ENCODE peak calls at places on chromosomes 16 and 17, in ten cellular contexts. P, T, A, R, E, O, X, N, C and H are unnamed samples.

GRCh38 chr16:30948956-30949654 is at the start of gene ORAI3:
- DNase-seq in P (no peak), T (no peak), A (peak), R (peak), E (peak), O (peak), X (peak), N (peak), C (peak), H (no peak)

GRCh38 chr17:46991618-46992017 is 12.6 kb upstream of the RPRML start:
- DNase-seq in P (no peak), T (no peak), A (no peak), R (no peak), E (no peak), O (no peak), X (no peak), N (no peak), C (no peak), H (no peak)

GRCh38 chr17:4533522-4534502 is 21.4 kb downstream of the MYBBP1A start:
- DNase-seq in P (no peak), T (no peak), A (no peak), R (no peak), E (no peak), O (no peak), X (peak), N (peak), C (peak), H (no peak)

GRCh38 chr16:63403792-63404191 is 1367.6 kb upstream of the CDH8 start:
- DNase-seq in P (no peak), T (no peak), A (peak), R (no peak), E (no peak), O (no peak), X (no peak), N (no peak), C (no peak), H (no peak)

GRCh38 chr16:88905563-88905962 is 39.1 kb upstream of the PABPN1L start:
- DNase-seq in P (no peak), T (no peak), A (no peak), R (no peak), E (no peak), O (no peak), X (peak), N (no peak), C (no peak), H (no peak)

GRCh38 chr17:79851461-79851817 is 12.2 kb upstream of the CBX4 start:
- DNase-seq in P (no peak), T (no peak), A (no peak), R (peak), E (no peak), O (no peak), X (no peak), N (no peak), C (peak), H (no peak)

GRCh38 chr16:86975445-86975844 is 341.7 kb downstream of the C16orf95 start:
- DNase-seq in P (peak), T (peak), A (no peak), R (no peak), E (no peak), O (peak), X (no peak), N (no peak), C (peak), H (no peak)

GRCh38 chr17:63434951-63435571 is 11.0 kb downstream of the CYB561 start:
- DNase-seq in P (no peak), T (no peak), A (peak), R (no peak), E (peak), O (no peak), X (no peak), N (peak), C (no peak), H (peak)

GRCh38 chr17:61717352-61717751 is 126.3 kb upstream of the NACA2 start:
- DNase-seq in P (no peak), T (no peak), A (no peak), R (no peak), E (no peak), O (no peak), X (no peak), N (no peak), C (no peak), H (no peak)

GRCh38 chr17:36149296-36149820 is 27.1 kb downstream of the TBC1D3B start:
- DNase-seq in P (no peak), T (peak), A (no peak), R (no peak), E (no peak), O (peak), X (no peak), N (no peak), C (no peak), H (no peak)

GRCh38 chr17:82520041-82520910 is 744 bp downstream of the FOXK2 start:
- DNase-seq in P (no peak), T (no peak), A (peak), R (peak), E (peak), O (peak), X (peak), N (no peak), C (peak), H (peak)

GRCh38 chr17:42329025-42329976 is 41.0 kb downstream of the STAT5A start:
- DNase-seq in P (no peak), T (no peak), A (no peak), R (no peak), E (no peak), O (peak), X (no peak), N (no peak), C (peak), H (no peak)

GRCh38 chr16:48524348-48525200 is 85.4 kb downstream of the N4BP1 start:
- DNase-seq in P (no peak), T (no peak), A (no peak), R (no peak), E (no peak), O (no peak), X (no peak), N (no peak), C (no peak), H (no peak)

GRCh38 chr16:84555418-84556196 is 51.1 kb upstream of the MEAK7 start:
- DNase-seq in P (no peak), T (no peak), A (no peak), R (no peak), E (peak), O (no peak), X (no peak), N (peak), C (no peak), H (no peak)

GRCh38 chr17:75105269-75106080 is 4.3 kb upstream of the ARMC7 start:
- DNase-seq in P (peak), T (no peak), A (no peak), R (peak), E (peak), O (peak), X (peak), N (no peak), C (peak), H (no peak)

GRCh38 chr16:69444873-69445517 is 20.6 kb downstream of the CYB5B start:
- DNase-seq in P (no peak), T (no peak), A (no peak), R (no peak), E (no peak), O (peak), X (no peak), N (no peak), C (no peak), H (no peak)

GRCh38 chr16:15644306-15644961 is 1.5 kb upstream of the MARF1 start:
- DNase-seq in P (no peak), T (no peak), A (no peak), R (peak), E (no peak), O (peak), X (no peak), N (no peak), C (peak), H (no peak)

GRCh38 chr16:23254338-23254737 is 47.8 kb upstream of the SCNN1B start:
- DNase-seq in P (no peak), T (peak), A (no peak), R (no peak), E (peak), O (no peak), X (no peak), N (no peak), C (peak), H (no peak)

GRCh38 chr17:18099516-18099915 is 9.0 kb upstream of the MYO15A start:
- DNase-seq in P (no peak), T (no peak), A (no peak), R (no peak), E (no peak), O (no peak), X (no peak), N (no peak), C (no peak), H (no peak)

GRCh38 chr16:65441501-65441900 is 319.6 kb upstream of the CDH11 start:
- DNase-seq in P (no peak), T (no peak), A (no peak), R (no peak), E (no peak), O (no peak), X (no peak), N (no peak), C (no peak), H (no peak)

GRCh38 chr16:85616608-85617311 is 3.6 kb downstream of the GSE1 start:
- DNase-seq in P (no peak), T (no peak), A (no peak), R (no peak), E (peak), O (peak), X (peak), N (no peak), C (no peak), H (no peak)

GRCh38 chr17:38428643-38429371 is 543 bp downstream of the ARHGAP23 start:
- DNase-seq in P (no peak), T (no peak), A (no peak), R (no peak), E (no peak), O (peak), X (peak), N (peak), C (peak), H (no peak)

GRCh38 chr17:14474591-14474990 is 173.7 kb downstream of the HS3ST3B1 start:
- DNase-seq in P (no peak), T (no peak), A (no peak), R (no peak), E (no peak), O (no peak), X (no peak), N (no peak), C (no peak), H (no peak)

GRCh38 chr16:85475233-85475632 is 137.9 kb upstream of the GSE1 start:
- DNase-seq in P (no peak), T (no peak), A (no peak), R (no peak), E (no peak), O (no peak), X (no peak), N (no peak), C (no peak), H (no peak)

GRCh38 chr17:81685108-81685507 is 1.3 kb downstream of the HGS start:
- DNase-seq in P (no peak), T (peak), A (no peak), R (no peak), E (no peak), O (peak), X (peak), N (no peak), C (peak), H (no peak)

GRCh38 chr17:50817142-50817751 is 18.1 kb upstream of the WFIKKN2 start:
- DNase-seq in P (no peak), T (no peak), A (peak), R (no peak), E (peak), O (peak), X (peak), N (peak), C (no peak), H (peak)

GRCh38 chr16:6889106-6889505 is 443.5 kb upstream of the RBFOX1 start:
- DNase-seq in P (no peak), T (no peak), A (no peak), R (no peak), E (no peak), O (no peak), X (no peak), N (no peak), C (no peak), H (no peak)

GRCh38 chr17:16915752-16916556 is 56.0 kb downstream of the TNFRSF13B start:
- DNase-seq in P (no peak), T (no peak), A (peak), R (peak), E (peak), O (peak), X (peak), N (no peak), C (peak), H (no peak)

GRCh38 chr17:28540231-28540630 is 12.2 kb downstream of the UNC119 start:
- DNase-seq in P (no peak), T (no peak), A (no peak), R (no peak), E (no peak), O (no peak), X (no peak), N (no peak), C (no peak), H (no peak)

GRCh38 chr17:82734987-82735866 is at the start of gene FN3K:
- DNase-seq in P (no peak), T (no peak), A (no peak), R (peak), E (no peak), O (peak), X (peak), N (peak), C (no peak), H (peak)

GRCh38 chr16:84616515-84616914 is 1.4 kb downstream of the COTL1 start:
- DNase-seq in P (no peak), T (no peak), A (peak), R (no peak), E (peak), O (peak), X (no peak), N (no peak), C (peak), H (no peak)

GRCh38 chr16:20866161-20866772 is 33.9 kb downstream of the DCUN1D3 start:
- DNase-seq in P (peak), T (no peak), A (no peak), R (peak), E (no peak), O (peak), X (no peak), N (no peak), C (peak), H (no peak)

GRCh38 chr16:76535-77272 is 1.3 kb upstream of the MPG start:
- DNase-seq in P (no peak), T (no peak), A (no peak), R (peak), E (peak), O (peak), X (no peak), N (no peak), C (peak), H (no peak)